ENCODE peak calls at places on chromosomes 11 and 22, in ten cellular contexts. N is thoracic aorta, X is osteoblast, T is spleen, H is Peyer's patch, D is lung, E is body of pancreas, R is H1, G is colonic mucosa, Y is mammary epithelial cell. U is an unnamed sample.

GRCh38 chr22:30694638-30695350 is at the start of gene OSBP2:
- DNase-seq in N (no peak), X (peak), T (peak), H (no peak), D (peak), E (peak), R (peak), G (peak), Y (no peak), U (no peak)

GRCh38 chr22:44404341-44405020 is 91.7 kb upstream of the SHISAL1 start:
- DNase-seq in N (no peak), X (peak), T (peak), H (no peak), D (no peak), E (no peak), R (no peak), G (no peak), Y (no peak), U (no peak)

GRCh38 chr11:34049058-34049457 is 2.5 kb upstream of the CAPRIN1 start:
- DNase-seq in N (no peak), X (no peak), T (no peak), H (no peak), D (no peak), E (no peak), R (no peak), G (no peak), Y (no peak), U (no peak)

GRCh38 chr11:790721-791564 is 1.1 kb upstream of the CEND1 start:
- DNase-seq in N (no peak), X (peak), T (peak), H (no peak), D (no peak), E (no peak), R (peak), G (no peak), Y (no peak), U (peak)

GRCh38 chr22:35971418-35972119 is 57.1 kb downstream of the RBFOX2 start:
- DNase-seq in N (no peak), X (peak), T (no peak), H (no peak), D (no peak), E (no peak), R (no peak), G (no peak), Y (no peak), U (peak)

GRCh38 chr11:71580057-71581003 is 2.3 kb downstream of the KRTAP5-11 start:
- DNase-seq in N (no peak), X (peak), T (no peak), H (peak), D (peak), E (peak), R (no peak), G (peak), Y (peak), U (peak)

GRCh38 chr22:44400763-44401060 is 88.0 kb upstream of the SHISAL1 start:
- DNase-seq in N (no peak), X (peak), T (no peak), H (no peak), D (no peak), E (no peak), R (no peak), G (no peak), Y (no peak), U (no peak)

GRCh38 chr11:62026739-62027138 is 59.3 kb upstream of the FTH1 start:
- DNase-seq in N (no peak), X (no peak), T (no peak), H (no peak), D (no peak), E (no peak), R (no peak), G (no peak), Y (no peak), U (no peak)

GRCh38 chr11:44831605-44832394 is 105.0 kb downstream of the TSPAN18 start:
- DNase-seq in N (no peak), X (no peak), T (no peak), H (no peak), D (no peak), E (no peak), R (no peak), G (no peak), Y (no peak), U (no peak)

GRCh38 chr11:125005491-125005890 is 51.5 kb downstream of the CCDC15 start:
- DNase-seq in N (no peak), X (no peak), T (no peak), H (no peak), D (no peak), E (no peak), R (no peak), G (no peak), Y (no peak), U (no peak)

GRCh38 chr11:92845390-92846185 is 123.9 kb upstream of the MTNR1B start:
- DNase-seq in N (no peak), X (no peak), T (no peak), H (no peak), D (no peak), E (no peak), R (no peak), G (no peak), Y (peak), U (no peak)

GRCh38 chr22:44525872-44526271 is 27.8 kb upstream of the RTL6 start:
- DNase-seq in N (no peak), X (peak), T (no peak), H (no peak), D (no peak), E (no peak), R (no peak), G (no peak), Y (no peak), U (no peak)

GRCh38 chr11:57459112-57460016 is 964 bp upstream of the RTN4RL2 start:
- DNase-seq in N (no peak), X (peak), T (peak), H (no peak), D (no peak), E (no peak), R (peak), G (no peak), Y (no peak), U (no peak)

GRCh38 chr22:30397656-30398635 is 1.1 kb downstream of the SEC14L2 start:
- DNase-seq in N (no peak), X (peak), T (no peak), H (no peak), D (no peak), E (no peak), R (no peak), G (no peak), Y (no peak), U (no peak)

GRCh38 chr22:46297151-46297819 is 615 bp downstream of the GTSE1 start:
- DNase-seq in N (no peak), X (peak), T (no peak), H (no peak), D (no peak), E (no peak), R (no peak), G (peak), Y (peak), U (peak)

GRCh38 chr22:41367680-41368542 is 13.8 kb upstream of the TEF start:
- DNase-seq in N (no peak), X (peak), T (no peak), H (no peak), D (peak), E (peak), R (no peak), G (peak), Y (peak), U (peak)

GRCh38 chr11:110184466-110184865 is 91.3 kb downstream of the ZC3H12C start:
- DNase-seq in N (no peak), X (no peak), T (no peak), H (no peak), D (no peak), E (no peak), R (no peak), G (no peak), Y (no peak), U (peak)

GRCh38 chr11:65870706-65871681 is 1.6 kb downstream of the EFEMP2 start:
- DNase-seq in N (no peak), X (peak), T (peak), H (no peak), D (no peak), E (no peak), R (no peak), G (no peak), Y (no peak), U (no peak)
- H3K4me3 ChIP-seq in N (peak), X (peak), T (no peak), H (no peak), D (no peak), E (no peak), R (no peak), G (no peak), Y (no peak), U (peak)

DNA sequence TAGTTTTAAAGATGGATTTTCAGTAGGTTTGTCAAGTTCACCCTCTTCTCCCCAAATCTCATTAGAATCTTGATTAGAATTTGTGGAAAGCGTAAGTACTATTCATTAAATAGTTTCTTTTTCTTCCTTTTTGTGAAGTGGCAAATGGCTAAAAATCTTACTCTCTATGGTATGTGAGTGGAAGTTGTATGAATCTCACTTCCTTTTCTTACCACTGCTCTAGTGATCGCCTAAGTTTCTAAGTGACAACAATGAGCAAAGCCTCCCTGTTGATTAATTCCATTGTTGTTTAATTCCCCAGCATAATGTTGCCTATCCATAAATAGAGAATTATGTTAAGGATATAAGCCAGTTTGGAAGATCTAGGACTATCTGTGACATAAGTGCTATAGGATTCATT is 82.7 kb downstream of the PGR start:
- DNase-seq in N (no peak), X (no peak), T (no peak), H (no peak), D (no peak), E (no peak), R (no peak), G (no peak), Y (no peak), U (no peak)
- TF ChIP-seq CTCF in N (no peak), X (no peak), T (no peak), H (no peak), D (no peak), E (no peak), R (no peak), G (no peak), Y (no peak), U (no peak)

GRCh38 chr11:65596520-65596919 is 920 bp upstream of the KCNK7 start:
- DNase-seq in N (no peak), X (no peak), T (no peak), H (no peak), D (no peak), E (no peak), R (no peak), G (no peak), Y (no peak), U (no peak)

GRCh38 chr11:65593518-65594414 is 1.8 kb downstream of the KCNK7 start:
- DNase-seq in N (no peak), X (peak), T (no peak), H (peak), D (no peak), E (no peak), R (no peak), G (no peak), Y (no peak), U (no peak)

GRCh38 chr11:65592840-65593517 is 2.6 kb downstream of the KCNK7 start:
- DNase-seq in N (no peak), X (peak), T (no peak), H (no peak), D (no peak), E (no peak), R (no peak), G (no peak), Y (peak), U (no peak)

GRCh38 chr11:65595921-65596281 is 301 bp upstream of the KCNK7 start:
- DNase-seq in N (no peak), X (no peak), T (no peak), H (no peak), D (no peak), E (no peak), R (no peak), G (no peak), Y (no peak), U (no peak)

GRCh38 chr11:65594991-65595920 is at the start of gene KCNK7:
- DNase-seq in N (no peak), X (peak), T (no peak), H (no peak), D (no peak), E (no peak), R (no peak), G (no peak), Y (no peak), U (no peak)
- H3K4me3 ChIP-seq in N (no peak), X (no peak), T (no peak), H (no peak), D (no peak), E (no peak), R (no peak), G (no peak), Y (no peak), U (no peak)

GRCh38 chr22:37675930-37676571 is 615 bp downstream of the LGALS1 start:
- DNase-seq in N (no peak), X (no peak), T (no peak), H (peak), D (no peak), E (peak), R (peak), G (peak), Y (no peak), U (peak)

GRCh38 chr22:37672920-37673453 is 2.4 kb upstream of the LGALS1 start:
- DNase-seq in N (no peak), X (peak), T (no peak), H (no peak), D (no peak), E (no peak), R (no peak), G (no peak), Y (no peak), U (no peak)

GRCh38 chr22:37676691-37677627 is 1.5 kb downstream of the LGALS1 start:
- DNase-seq in N (peak), X (peak), T (peak), H (peak), D (peak), E (peak), R (peak), G (peak), Y (peak), U (peak)

GRCh38 chr22:37674248-37674647 is 1.2 kb upstream of the LGALS1 start:
- DNase-seq in N (no peak), X (no peak), T (no peak), H (no peak), D (no peak), E (no peak), R (no peak), G (no peak), Y (no peak), U (no peak)

GRCh38 chr22:37674951-37675929 is at the start of gene LGALS1:
- DNase-seq in N (peak), X (peak), T (peak), H (peak), D (peak), E (peak), R (peak), G (peak), Y (peak), U (peak)
- TF ChIP-seq CTCF in N (no peak), X (no peak), T (no peak), H (no peak), D (no peak), E (no peak), R (no peak), G (no peak), Y (peak), U (peak)

GRCh38 chr11:88402192-88402715 is 64.7 kb upstream of the CTSC start:
- DNase-seq in N (no peak), X (no peak), T (no peak), H (no peak), D (no peak), E (no peak), R (no peak), G (no peak), Y (peak), U (peak)
- H3K4me3 ChIP-seq in N (peak), X (peak), T (no peak), H (no peak), D (no peak), E (no peak), R (no peak), G (no peak), Y (no peak), U (no peak)

DNA sequence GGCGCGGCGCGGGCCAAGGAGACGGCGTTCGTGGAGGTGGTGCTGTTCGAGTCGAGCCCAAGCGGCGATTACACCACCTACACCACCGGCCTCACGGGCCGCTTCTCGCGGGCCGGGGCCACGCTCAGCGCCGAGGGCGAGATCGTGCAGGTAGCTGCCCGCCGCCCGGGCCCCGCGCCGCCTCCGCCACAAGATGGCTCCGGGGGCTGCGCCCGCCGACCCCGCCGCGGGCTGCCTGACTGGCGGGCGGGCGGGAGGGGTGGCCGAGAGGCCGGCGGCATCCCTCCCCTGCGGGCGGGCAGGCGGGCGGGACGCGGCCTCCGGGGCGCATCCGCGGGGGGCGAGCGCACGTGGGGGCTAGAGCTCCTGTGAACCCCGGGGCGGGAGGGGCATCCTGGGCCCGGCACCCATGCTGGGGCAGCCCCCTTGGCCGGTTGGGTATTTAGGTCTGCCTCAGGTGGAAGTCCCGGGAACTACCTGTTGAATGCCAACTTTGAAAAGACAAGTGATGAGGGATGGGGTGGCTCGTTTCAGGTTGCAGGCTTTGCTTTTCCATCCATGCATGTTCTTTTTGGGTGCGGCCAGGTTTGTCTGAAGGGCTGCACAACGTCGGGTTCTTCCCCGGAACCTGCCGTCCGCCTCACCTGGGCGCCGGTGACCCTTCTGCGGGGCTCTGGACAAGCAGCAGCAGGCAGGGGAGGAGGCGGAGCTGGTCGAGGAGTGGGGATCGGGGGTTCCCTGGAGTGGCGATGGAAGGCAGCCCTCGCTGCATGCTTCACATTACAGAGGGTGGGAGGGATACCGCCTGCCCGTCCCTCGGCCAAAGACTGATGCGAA is 763 bp downstream of the ZNRF3 start:
- DNase-seq in N (no peak), X (peak), T (peak), H (peak), D (no peak), E (peak), R (peak), G (peak), Y (peak), U (peak)
- TF ChIP-seq CTCF in N (no peak), X (no peak), T (no peak), H (no peak), D (no peak), E (peak), R (peak), G (no peak), Y (peak), U (no peak)

GRCh38 chr11:64226507-64227051 is 505 bp downstream of the NUDT22 start:
- DNase-seq in N (no peak), X (no peak), T (peak), H (peak), D (no peak), E (peak), R (no peak), G (peak), Y (peak), U (no peak)

GRCh38 chr11:64225608-64226506 is at the start of the genes NUDT22 and TRPT1:
- DNase-seq in N (no peak), X (peak), T (peak), H (peak), D (peak), E (peak), R (peak), G (peak), Y (peak), U (peak)

GRCh38 chr11:64224151-64224890 is 1.7 kb downstream of the TRPT1 start:
- DNase-seq in N (no peak), X (no peak), T (peak), H (no peak), D (no peak), E (no peak), R (no peak), G (no peak), Y (peak), U (no peak)

GRCh38 chr11:64223001-64223651 is 2.9 kb downstream of the TRPT1 start:
- DNase-seq in N (no peak), X (no peak), T (no peak), H (no peak), D (no peak), E (no peak), R (no peak), G (peak), Y (no peak), U (no peak)

DNA sequence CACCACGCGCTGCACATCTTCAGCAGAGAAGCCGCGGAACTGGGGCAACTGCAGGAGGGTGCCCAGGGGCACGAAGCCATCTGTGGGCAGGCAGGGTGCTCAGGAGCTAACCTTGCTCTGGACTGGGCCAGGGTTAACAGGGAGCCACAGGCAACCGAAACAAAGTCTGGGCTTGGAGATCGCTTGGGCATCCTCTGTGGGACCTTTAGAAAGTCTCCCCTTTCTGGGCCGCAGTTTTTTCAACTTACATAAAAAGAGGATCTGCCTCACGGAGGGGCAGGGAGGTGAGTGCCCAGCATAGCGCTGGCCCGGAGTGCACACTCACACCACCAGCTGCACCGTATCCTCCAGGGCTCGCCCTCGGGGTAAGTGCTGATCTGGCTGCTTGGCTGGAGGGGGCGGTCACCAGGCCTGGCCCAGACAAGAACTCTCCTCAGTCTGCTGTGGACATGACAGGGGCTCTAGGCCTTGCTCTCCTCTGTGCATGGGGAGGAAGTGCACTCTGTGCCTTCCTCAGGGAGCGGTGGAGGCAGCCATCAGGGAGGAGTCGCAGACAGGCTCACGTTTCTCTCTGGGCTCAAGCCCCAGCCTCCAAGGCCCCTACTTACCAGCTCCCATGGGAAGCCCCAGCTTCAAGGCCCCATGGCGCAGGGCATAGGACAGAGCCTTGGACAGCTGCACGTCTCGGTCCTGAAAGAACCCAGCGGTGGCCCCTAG is 937 bp downstream of the TRPT1 start:
- DNase-seq in N (no peak), X (no peak), T (peak), H (no peak), D (no peak), E (no peak), R (peak), G (no peak), Y (no peak), U (no peak)
- H3K4me3 ChIP-seq in N (peak), X (peak), T (peak), H (peak), D (peak), E (peak), R (peak), G (peak), Y (peak), U (peak)

DNA sequence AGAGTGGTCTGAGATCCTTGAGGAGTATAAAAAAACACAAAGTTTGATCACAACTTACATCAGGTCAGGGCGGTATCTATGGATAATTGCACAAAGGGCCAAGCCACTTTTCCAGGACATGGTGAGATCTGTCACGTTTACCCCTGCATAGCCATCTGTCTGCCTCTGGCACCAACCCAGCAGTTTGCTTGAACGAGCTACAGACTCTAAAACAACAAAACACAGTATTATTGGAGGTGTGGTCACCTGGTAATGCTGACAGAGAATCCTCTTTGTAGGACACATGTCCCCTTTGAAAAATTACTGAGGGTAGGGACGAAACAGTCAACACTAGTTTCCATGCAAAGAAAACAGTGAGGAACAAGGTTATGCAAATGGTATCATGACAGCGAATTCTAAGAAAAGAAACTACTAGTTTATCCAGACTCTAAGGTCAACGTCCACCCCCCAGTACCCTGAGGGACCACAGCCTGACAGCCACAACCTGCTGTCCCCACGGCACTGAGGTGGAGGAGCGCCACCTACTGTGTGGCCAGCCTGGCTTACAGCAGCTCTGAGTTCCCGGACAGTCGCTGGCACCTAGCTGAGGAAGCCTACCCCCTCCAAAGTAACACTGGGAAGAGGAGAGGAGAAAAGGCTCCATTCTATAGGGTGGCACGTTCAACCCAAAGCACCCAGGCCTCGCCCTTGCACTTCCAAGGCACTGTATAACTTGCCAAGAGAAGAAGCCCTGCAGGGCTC is 117.3 kb upstream of the BID start:
- DNase-seq in N (no peak), X (no peak), T (no peak), H (no peak), D (no peak), E (no peak), R (peak), G (peak), Y (no peak), U (no peak)
- TF ChIP-seq CTCF in N (no peak), X (peak), T (no peak), H (no peak), D (no peak), E (no peak), R (peak), G (peak), Y (peak), U (peak)

U was measured in choroid plexus epithelial cell.